ENCODE peak calls at places on chromosomes 16 and 17, in four cellular contexts. A, R, S and Y are unnamed samples.

GRCh38 chr17:80866050-80866793 is 125.4 kb upstream of the CHMP6 start:
- DNase-seq in A (peak; percentile 67), S (peak; percentile 88), R (peak; percentile 56), Y (peak; percentile 31)

GRCh38 chr17:31067699-31068184 is 27.0 kb upstream of the NF1 start:
- DNase-seq in A (no peak), S (no peak), R (peak; percentile 14), Y (no peak)

GRCh38 chr17:1082579-1082978 is 85.7 kb downstream of the TIMM22 start:
- DNase-seq in R (no peak), S (no peak), A (no peak), Y (no peak)

GRCh38 chr16:62661435-62661834 is 625.2 kb upstream of the CDH8 start:
- DNase-seq in S (no peak), A (no peak), R (no peak), Y (no peak)

GRCh38 chr16:4098496-4098895 is 17.7 kb downstream of the ADCY9 start:
- DNase-seq in R (no peak), S (no peak), A (no peak), Y (no peak)

GRCh38 chr17:82296511-82297279 is 20.7 kb downstream of the CD7 start:
- DNase-seq in A (no peak), S (no peak), R (no peak), Y (no peak)

GRCh38 chr17:60147553-60148241 is 2.1 kb upstream of the CA4 start:
- DNase-seq in A (no peak), S (no peak), R (no peak), Y (no peak)

GRCh38 chr16:57194512-57194911 is 8.4 kb downstream of the RSPRY1 start:
- DNase-seq in R (peak; percentile 96), S (peak; percentile 25), A (no peak), Y (no peak)

GRCh38 chr17:2214047-2214717 is 89.4 kb downstream of the SMG6 start:
- DNase-seq in R (no peak), A (peak; percentile 55), S (no peak), Y (no peak)

GRCh38 chr17:5500804-5501391 is 14.5 kb downstream of the MIS12 start:
- DNase-seq in R (peak; percentile 77), S (peak; percentile 99), A (no peak), Y (no peak)

GRCh38 chr16:88713568-88714419 is 7.5 kb downstream of the CTU2 start:
- DNase-seq in S (no peak), A (peak; percentile 48), R (no peak), Y (no peak)

GRCh38 chr17:76949913-76950695 is 81.9 kb downstream of the MGAT5B start:
- DNase-seq in S (no peak), A (no peak), R (no peak), Y (no peak)

DNA sequence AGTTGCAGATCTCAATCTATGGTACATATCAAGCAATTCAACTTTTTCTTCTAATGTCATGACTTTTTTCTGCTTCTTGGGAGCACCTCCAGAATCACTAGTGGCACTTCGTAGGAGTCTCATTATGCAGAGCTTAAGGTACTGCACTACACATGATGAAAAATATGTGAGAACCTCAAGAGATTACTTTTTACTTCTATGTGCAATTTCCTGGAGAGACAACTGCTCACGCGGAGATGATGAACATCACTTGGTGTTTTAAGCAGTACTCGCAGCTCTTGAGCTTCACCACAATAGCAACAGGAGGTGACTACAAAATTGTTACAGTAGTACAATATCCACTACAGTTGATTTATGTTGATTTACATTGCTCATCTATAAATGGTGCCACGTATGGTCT is 79.7 kb downstream of the MRTFB start:
- DNase-seq in A (no peak), R (no peak), S (no peak), Y (no peak)
- TF ChIP-seq FOXM1 in A (no peak), R (no peak), S (no peak), Y (no peak)

GRCh38 chr16:49850558-49851467 is 5.1 kb downstream of the ZNF423 start:
- DNase-seq in S (no peak), A (no peak), R (no peak), Y (no peak)

GRCh38 chr16:49849709-49850108 is 6.2 kb downstream of the ZNF423 start:
- DNase-seq in R (no peak), A (no peak), S (no peak), Y (no peak)

GRCh38 chr16:49846800-49847199 is 9.1 kb downstream of the ZNF423 start:
- DNase-seq in A (no peak), R (no peak), S (no peak), Y (no peak)

GRCh38 chr16:49848530-49848929 is 7.4 kb downstream of the ZNF423 start:
- DNase-seq in A (no peak), R (no peak), S (no peak), Y (no peak)

DNA sequence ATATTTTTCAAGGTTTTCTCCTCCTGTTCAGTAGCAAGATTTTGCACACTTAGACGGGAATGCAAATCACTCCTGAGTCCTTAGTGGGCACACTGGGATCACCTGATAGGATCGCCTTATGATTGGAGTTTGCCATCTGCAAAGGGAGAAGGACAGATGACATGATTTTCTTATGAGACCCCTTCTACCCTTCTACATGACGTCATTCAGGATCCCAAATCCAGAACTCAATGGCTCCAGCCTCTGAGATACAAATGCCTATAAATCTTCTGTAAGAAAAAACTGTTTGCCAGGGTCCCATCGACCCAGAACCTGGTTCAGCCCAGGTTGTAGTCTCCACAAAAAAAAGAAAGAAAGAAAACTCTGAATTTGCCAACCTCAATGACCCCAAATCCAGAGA is 6.9 kb downstream of the ZNF423 start:
- DNase-seq in A (no peak), R (no peak), S (no peak), Y (no peak)
- TF ChIP-seq MXI1 in A (no peak), R (no peak), S (no peak), Y (no peak)

GRCh38 chr16:84513111-84514065 is 8.9 kb upstream of the MEAK7 start:
- DNase-seq in A (no peak), R (no peak), S (no peak), Y (no peak)
- TF ChIP-seq SIN3A in A (no peak), R (no peak), S (no peak), Y (no peak)

GRCh38 chr16:72809446-72809845 is 238.5 kb downstream of the ZFHX3 start:
- DNase-seq in S (no peak), A (no peak), R (no peak), Y (no peak)

GRCh38 chr16:72808754-72809153 is 239.2 kb downstream of the ZFHX3 start:
- DNase-seq in A (no peak), R (no peak), S (no peak), Y (no peak)

GRCh38 chr16:72805486-72805885 is 242.4 kb downstream of the ZFHX3 start:
- DNase-seq in A (no peak), S (no peak), R (no peak), Y (no peak)

GRCh38 chr16:72810480-72810879 is 237.4 kb downstream of the ZFHX3 start:
- DNase-seq in A (no peak), R (no peak), S (no peak), Y (no peak)

DNA sequence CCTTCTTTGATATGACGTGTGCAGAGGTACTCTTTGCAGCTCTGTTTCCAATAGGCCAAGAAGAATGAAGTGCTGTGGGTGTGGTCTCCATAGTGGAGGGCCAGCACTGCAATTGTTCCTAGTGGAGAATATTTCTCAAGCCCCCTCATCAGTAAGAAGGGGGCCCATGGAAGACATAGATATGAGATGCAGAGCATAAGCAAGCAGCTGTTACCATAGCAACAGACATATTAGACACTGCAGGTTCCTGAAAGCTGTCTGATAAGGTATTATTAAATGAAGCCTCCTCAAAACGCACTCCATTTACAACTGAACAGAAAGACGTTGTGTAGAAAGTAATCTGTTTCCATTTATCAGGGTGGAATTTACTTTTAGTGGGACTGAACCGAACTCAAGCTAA is 240.6 kb downstream of the ZFHX3 start:
- DNase-seq in S (peak; percentile 56), A (no peak), R (no peak), Y (no peak)
- TF ChIP-seq FOXM1 in S (no peak), A (no peak), R (no peak), Y (no peak)

DNA sequence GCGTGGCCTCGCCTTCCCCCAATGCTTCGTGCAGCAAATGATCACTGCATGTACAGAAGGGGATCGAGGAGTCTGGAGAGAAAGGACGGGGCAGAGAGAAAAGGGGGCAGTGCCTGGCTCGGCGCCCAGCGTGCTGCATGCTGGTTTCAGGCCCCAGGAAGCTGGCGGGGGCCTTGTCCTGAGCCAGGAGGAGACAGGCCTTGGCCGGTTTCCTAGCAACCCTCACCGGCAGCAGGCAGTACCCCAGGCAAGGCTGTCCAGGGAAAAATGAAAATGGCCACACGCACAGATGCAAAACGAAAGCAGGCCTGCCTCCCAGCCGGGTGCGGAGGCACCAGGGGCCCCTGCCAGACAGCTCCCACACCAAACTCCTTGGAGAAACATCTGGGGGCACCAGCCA is 126.3 kb downstream of the ZFHX3 start:
- DNase-seq in A (no peak), S (peak; percentile 89), R (no peak), Y (no peak)
- TF ChIP-seq MXI1 in A (no peak), S (peak; percentile 75), R (no peak), Y (no peak)

DNA sequence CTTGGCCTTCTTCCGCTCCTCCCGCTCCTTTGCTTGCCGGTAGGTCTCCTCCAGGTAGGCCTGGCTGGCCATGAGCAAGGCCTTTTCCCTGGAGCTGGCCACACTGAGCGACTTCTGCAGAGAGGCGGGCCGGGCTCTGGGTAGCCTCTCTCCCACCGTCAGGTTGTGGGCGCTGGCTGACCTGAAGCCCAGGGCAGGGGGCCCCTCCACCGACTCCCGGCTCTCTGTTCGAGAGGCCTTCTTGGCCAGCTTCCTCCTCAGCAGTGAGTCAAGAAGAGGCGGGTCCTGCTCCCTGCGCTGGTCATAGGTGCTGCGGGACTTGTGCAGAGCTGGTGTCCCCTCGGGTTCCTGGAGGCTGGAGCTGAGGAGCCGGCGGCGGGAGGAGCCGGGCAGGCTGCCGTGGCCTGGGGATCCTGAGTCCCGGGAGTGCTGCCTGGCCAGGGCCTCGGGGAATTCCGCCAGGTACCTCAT is 12.8 kb downstream of the GPR179 start:
- DNase-seq in S (no peak), R (no peak), A (no peak), Y (no peak)
- TF ChIP-seq SIN3A in S (no peak), R (no peak), A (no peak), Y (no peak)

GRCh38 chr17:75634754-75635609 is 1.7 kb downstream of the SMIM5 start:
- DNase-seq in R (no peak), S (no peak), A (no peak), Y (no peak)
- TF ChIP-seq FOXM1 in R (no peak), S (no peak), A (no peak), Y (no peak)